ENCODE peak calls at places on chromosomes 1 and 21, in eight cellular contexts. A, L, H, V, S, Z, P and M are unnamed samples.

GRCh38 chr1:117077267-117077666 is 17.1 kb downstream of the TTF2 start:
- DNase-seq in S (no peak), V (no peak), P (peak), L (no peak), H (peak), A (no peak), Z (no peak), M (peak)

GRCh38 chr1:232486006-232486405 is 143.9 kb downstream of the SIPA1L2 start:
- DNase-seq in A (no peak), P (no peak), Z (no peak), V (no peak), H (no peak), S (no peak), L (no peak), M (no peak)

GRCh38 chr21:15221799-15222386 is 157.1 kb upstream of the NRIP1 start:
- DNase-seq in A (no peak), P (peak), S (no peak), Z (no peak), V (no peak), L (no peak), H (no peak), M (peak)

GRCh38 chr1:195714248-195714647 is 894.0 kb downstream of the KCNT2 start:
- DNase-seq in S (no peak), V (no peak), H (no peak), L (no peak), P (no peak), Z (no peak), A (no peak), M (peak)

GRCh38 chr1:201226178-201226514 is 35.5 kb downstream of the IGFN1 start:
- DNase-seq in V (no peak), S (no peak), Z (no peak), P (no peak), L (no peak), H (no peak), A (no peak), M (no peak)

GRCh38 chr1:98316286-98316685 is 345.2 kb upstream of the SNX7 start:
- DNase-seq in A (no peak), S (no peak), Z (no peak), H (peak), P (no peak), V (no peak), L (no peak), M (no peak)

GRCh38 chr21:14981246-14981645 is 83.6 kb downstream of the NRIP1 start:
- DNase-seq in L (no peak), H (no peak), P (no peak), S (no peak), Z (no peak), A (no peak), V (no peak), M (no peak)

GRCh38 chr1:243269461-243269801 is 13.6 kb downstream of the SDCCAG8 start:
- DNase-seq in Z (no peak), P (no peak), H (no peak), L (no peak), V (no peak), S (no peak), A (no peak), M (no peak)

GRCh38 chr1:172833956-172834355 is 175.1 kb downstream of the FASLG start:
- DNase-seq in H (no peak), V (no peak), A (no peak), Z (no peak), P (no peak), S (no peak), L (no peak), M (no peak)

GRCh38 chr1:3313579-3313955 is 140.9 kb upstream of the ARHGEF16 start:
- DNase-seq in Z (peak), L (peak), P (no peak), H (peak), A (peak), V (no peak), S (peak), M (peak)

GRCh38 chr1:117629625-117630422 is 24.0 kb downstream of the TENT5C start:
- DNase-seq in A (no peak), H (no peak), Z (peak), L (no peak), S (no peak), P (no peak), V (no peak), M (no peak)

GRCh38 chr1:62084304-62084905 is 110.2 kb upstream of the L1TD1 start:
- DNase-seq in A (no peak), P (no peak), S (no peak), L (no peak), Z (no peak), V (no peak), H (no peak), M (no peak)

GRCh38 chr1:167273027-167273800 is 52.5 kb downstream of the POU2F1 start:
- DNase-seq in Z (no peak), V (no peak), A (no peak), L (no peak), P (no peak), H (no peak), S (no peak), M (no peak)

GRCh38 chr1:226149806-226150205 is 36.7 kb downstream of the ACBD3 start:
- DNase-seq in S (no peak), H (no peak), Z (no peak), A (no peak), L (no peak), P (peak), V (no peak), M (no peak)

GRCh38 chr1:243821177-243821680 is 28.8 kb downstream of the AKT3 start:
- DNase-seq in A (no peak), H (no peak), S (no peak), L (no peak), V (no peak), Z (no peak), P (no peak), M (no peak)

GRCh38 chr1:973459-974292 is 7.4 kb downstream of the PLEKHN1 start:
- DNase-seq in A (no peak), Z (no peak), H (no peak), S (no peak), L (no peak), P (no peak), V (no peak), M (no peak)

GRCh38 chr1:44089371-44090070 is 29.1 kb upstream of the KLF17 start:
- DNase-seq in H (peak), S (no peak), L (no peak), P (no peak), Z (no peak), V (no peak), A (no peak), M (no peak)

GRCh38 chr1:12407050-12407961 is 177.5 kb downstream of the VPS13D start:
- DNase-seq in P (peak), V (peak), H (peak), Z (no peak), S (no peak), L (no peak), A (peak), M (no peak)

GRCh38 chr21:35814858-35815619 is 245.3 kb downstream of the SETD4 start:
- DNase-seq in H (no peak), Z (no peak), S (no peak), A (no peak), P (no peak), V (no peak), L (no peak), M (no peak)

GRCh38 chr1:19122668-19123067 is 87.4 kb downstream of the UBR4 start:
- DNase-seq in V (no peak), Z (no peak), A (no peak), H (no peak), P (no peak), S (no peak), L (no peak), M (no peak)

GRCh38 chr1:65068202-65069011 is 79.6 kb upstream of the AK4 start:
- DNase-seq in L (no peak), Z (no peak), S (no peak), P (no peak), V (no peak), A (no peak), H (peak), M (peak)

GRCh38 chr21:17660449-17660848 is 47.7 kb upstream of the BTG3 start:
- DNase-seq in Z (no peak), S (no peak), H (no peak), V (no peak), P (peak), A (no peak), L (no peak), M (no peak)

GRCh38 chr1:236904874-236905741 is 99.1 kb downstream of the MT1HL1 start:
- DNase-seq in V (peak), A (no peak), Z (no peak), H (peak), P (peak), L (no peak), S (no peak), M (peak)

GRCh38 chr1:32743380-32744062 is 41.0 kb upstream of the SYNC start:
- DNase-seq in V (no peak), A (no peak), H (peak), P (no peak), S (no peak), Z (no peak), L (no peak), M (no peak)

GRCh38 chr1:20290624-20291597 is at the start of gene VWA5B1:
- DNase-seq in V (peak), H (no peak), L (no peak), A (no peak), Z (no peak), P (no peak), S (no peak), M (no peak)

GRCh38 chr1:4594286-4594991 is 60.0 kb upstream of the AJAP1 start:
- DNase-seq in Z (peak), L (no peak), S (no peak), P (no peak), V (no peak), A (no peak), H (no peak), M (no peak)

GRCh38 chr1:235532350-235532749 is 28.1 kb upstream of the B3GALNT2 start:
- DNase-seq in L (no peak), H (no peak), A (no peak), Z (no peak), S (no peak), P (no peak), V (no peak), M (peak)

GRCh38 chr1:204991342-204991844 is 51.6 kb upstream of the CNTN2 start:
- DNase-seq in S (no peak), P (no peak), V (no peak), A (no peak), L (no peak), H (no peak), Z (no peak), M (no peak)

GRCh38 chr21:46605759-46606426 is 1.0 kb upstream of the S100B start:
- DNase-seq in Z (no peak), H (no peak), A (no peak), V (peak), S (no peak), P (no peak), L (no peak), M (no peak)

GRCh38 chr1:145979746-145980435 is 15.4 kb downstream of the POLR3GL start:
- DNase-seq in H (peak), A (no peak), L (no peak), S (no peak), Z (peak), P (no peak), V (no peak), M (no peak)

GRCh38 chr21:29175408-29176147 is 45.1 kb downstream of the MAP3K7CL start:
- DNase-seq in V (no peak), S (no peak), H (peak), P (peak), A (no peak), L (no peak), Z (no peak), M (no peak)

GRCh38 chr1:156860113-156860638 is 489 bp upstream of the NTRK1 start:
- DNase-seq in A (no peak), H (peak), S (peak), L (no peak), V (peak), Z (no peak), P (peak), M (peak)

GRCh38 chr1:34870395-34870794 is 10.8 kb upstream of the SMIM12 start:
- DNase-seq in Z (no peak), A (no peak), L (no peak), P (no peak), V (no peak), H (no peak), S (no peak), M (no peak)

GRCh38 chr1:56478734-56479133 is 100.6 kb downstream of the PLPP3 start:
- DNase-seq in V (no peak), H (no peak), A (no peak), S (no peak), Z (no peak), P (no peak), L (no peak), M (no peak)

GRCh38 chr21:36800734-36801133 is 101.8 kb downstream of the SIM2 start:
- DNase-seq in H (no peak), L (no peak), V (no peak), A (no peak), P (no peak), S (no peak), Z (no peak), M (no peak)

GRCh38 chr1:23958810-23959460 is 693 bp upstream of the PNRC2 start:
- DNase-seq in Z (peak), A (peak), L (peak), P (peak), V (peak), S (peak), H (peak), M (peak)
- TF ChIP-seq POLR2A in Z (no peak), A (no peak), L (no peak), P (peak), V (peak), S (no peak), H (peak), M (no peak)

GRCh38 chr1:16145030-16145987 is 10.6 kb downstream of the EPHA2 start:
- DNase-seq in P (peak), S (peak), V (no peak), L (no peak), Z (peak), A (peak), H (peak), M (peak)

GRCh38 chr1:16146888-16147614 is 8.8 kb downstream of the EPHA2 start:
- DNase-seq in V (no peak), L (no peak), Z (no peak), S (no peak), A (no peak), H (peak), P (peak), M (no peak)

GRCh38 chr1:16147615-16147926 is 8.3 kb downstream of the EPHA2 start:
- DNase-seq in S (no peak), P (no peak), V (no peak), A (no peak), H (no peak), L (no peak), Z (no peak), M (no peak)

GRCh38 chr1:16144325-16145029 is 11.4 kb downstream of the EPHA2 start:
- DNase-seq in L (no peak), P (peak), S (no peak), V (peak), Z (no peak), H (no peak), A (no peak), M (no peak)

GRCh38 chr1:16145988-16146887 is 9.6 kb downstream of the EPHA2 start:
- DNase-seq in H (peak), A (peak), Z (peak), S (peak), V (peak), L (no peak), P (peak), M (peak)
- TF ChIP-seq POLR2A in H (peak), A (no peak), Z (no peak), S (peak), V (peak), L (no peak), P (no peak), M (peak)

GRCh38 chr1:17119076-17119743 is at the start of gene PADI2:
- DNase-seq in A (peak), S (peak), L (no peak), Z (peak), V (peak), H (peak), P (peak), M (no peak)
- TF ChIP-seq POLR2A in A (no peak), S (peak), L (peak), Z (no peak), V (no peak), H (no peak), P (peak), M (no peak)

GRCh38 chr1:227729144-227729880 is 5.8 kb downstream of the JMJD4 start:
- DNase-seq in L (no peak), H (no peak), P (no peak), Z (no peak), A (no peak), V (peak), S (peak), M (no peak)
- TF ChIP-seq POLR2A in L (no peak), H (no peak), P (peak), Z (no peak), A (no peak), V (no peak), S (no peak), M (peak)